ENCODE peak calls at places on chromosomes 2 and 18, in five cellular contexts. One of them, this sample, is unnamed.

GRCh38 chr2:169232551-169233154 is 129.7 kb downstream of the LRP2 start:
- DNase-seq in left ventricle myocardium superior: no peak
- DNase-seq in GM04504: no peak
- DNase-seq in sciatic nerve: no peak
- DNase-seq in stimulated activated CD4-positive, alpha-beta T cell treated with anti-CD3 and anti-CD28 coated beads, TNF-alpha, amount 100 ng/mL, for 4 hours: no peak
- DNase-seq in this sample: no peak

GRCh38 chr2:69789129-69789528 is 40.3 kb upstream of the GMCL1 start:
- DNase-seq in left ventricle myocardium superior: no peak
- DNase-seq in GM04504: peak
- DNase-seq in sciatic nerve: no peak
- DNase-seq in stimulated activated CD4-positive, alpha-beta T cell treated with anti-CD3 and anti-CD28 coated beads, TNF-alpha, amount 100 ng/mL, for 4 hours: no peak
- DNase-seq in this sample: no peak

GRCh38 chr2:218387369-218388194 is 5.5 kb downstream of the SLC11A1 start:
- DNase-seq in left ventricle myocardium superior: peak
- DNase-seq in GM04504: no peak
- DNase-seq in sciatic nerve: peak
- DNase-seq in stimulated activated CD4-positive, alpha-beta T cell treated with anti-CD3 and anti-CD28 coated beads, TNF-alpha, amount 100 ng/mL, for 4 hours: no peak
- DNase-seq in this sample: no peak

GRCh38 chr2:85243101-85244072 is 84.4 kb downstream of the TGOLN2 start:
- DNase-seq in left ventricle myocardium superior: peak
- DNase-seq in GM04504: no peak
- DNase-seq in sciatic nerve: no peak
- DNase-seq in stimulated activated CD4-positive, alpha-beta T cell treated with anti-CD3 and anti-CD28 coated beads, TNF-alpha, amount 100 ng/mL, for 4 hours: no peak
- DNase-seq in this sample: no peak

GRCh38 chr2:43098065-43098464 is 128.3 kb downstream of the ZFP36L2 start:
- DNase-seq in left ventricle myocardium superior: no peak
- DNase-seq in GM04504: no peak
- DNase-seq in sciatic nerve: no peak
- DNase-seq in stimulated activated CD4-positive, alpha-beta T cell treated with anti-CD3 and anti-CD28 coated beads, TNF-alpha, amount 100 ng/mL, for 4 hours: no peak
- DNase-seq in this sample: no peak

GRCh38 chr2:20198001-20198400 is 26.9 kb downstream of the SDC1 start:
- DNase-seq in left ventricle myocardium superior: no peak
- DNase-seq in GM04504: no peak
- DNase-seq in sciatic nerve: no peak
- DNase-seq in stimulated activated CD4-positive, alpha-beta T cell treated with anti-CD3 and anti-CD28 coated beads, TNF-alpha, amount 100 ng/mL, for 4 hours: no peak
- DNase-seq in this sample: no peak

GRCh38 chr2:96088340-96089335 is 27.7 kb downstream of the ADRA2B start:
- DNase-seq in left ventricle myocardium superior: peak
- DNase-seq in GM04504: no peak
- DNase-seq in sciatic nerve: peak
- DNase-seq in stimulated activated CD4-positive, alpha-beta T cell treated with anti-CD3 and anti-CD28 coated beads, TNF-alpha, amount 100 ng/mL, for 4 hours: no peak
- DNase-seq in this sample: no peak

GRCh38 chr2:24228470-24228869 is 53.6 kb downstream of the FAM228A start:
- DNase-seq in left ventricle myocardium superior: no peak
- DNase-seq in GM04504: no peak
- DNase-seq in sciatic nerve: no peak
- DNase-seq in stimulated activated CD4-positive, alpha-beta T cell treated with anti-CD3 and anti-CD28 coated beads, TNF-alpha, amount 100 ng/mL, for 4 hours: no peak
- DNase-seq in this sample: no peak

GRCh38 chr2:222833410-222833809 is 27.4 kb upstream of the ACSL3 start:
- DNase-seq in left ventricle myocardium superior: no peak
- DNase-seq in GM04504: no peak
- DNase-seq in sciatic nerve: no peak
- DNase-seq in stimulated activated CD4-positive, alpha-beta T cell treated with anti-CD3 and anti-CD28 coated beads, TNF-alpha, amount 100 ng/mL, for 4 hours: no peak
- DNase-seq in this sample: no peak

GRCh38 chr2:223055140-223055539 is 3.1 kb downstream of the KCNE4 start:
- DNase-seq in left ventricle myocardium superior: no peak
- DNase-seq in GM04504: no peak
- DNase-seq in sciatic nerve: no peak
- DNase-seq in stimulated activated CD4-positive, alpha-beta T cell treated with anti-CD3 and anti-CD28 coated beads, TNF-alpha, amount 100 ng/mL, for 4 hours: no peak
- DNase-seq in this sample: no peak

GRCh38 chr2:209977386-209978239 is 24.8 kb upstream of the RPE start:
- DNase-seq in left ventricle myocardium superior: no peak
- DNase-seq in GM04504: peak
- DNase-seq in sciatic nerve: no peak
- DNase-seq in stimulated activated CD4-positive, alpha-beta T cell treated with anti-CD3 and anti-CD28 coated beads, TNF-alpha, amount 100 ng/mL, for 4 hours: no peak
- DNase-seq in this sample: no peak

GRCh38 chr2:11177871-11178598 is 22.8 kb downstream of the SLC66A3 start:
- DNase-seq in left ventricle myocardium superior: no peak
- DNase-seq in GM04504: no peak
- DNase-seq in sciatic nerve: no peak
- DNase-seq in stimulated activated CD4-positive, alpha-beta T cell treated with anti-CD3 and anti-CD28 coated beads, TNF-alpha, amount 100 ng/mL, for 4 hours: no peak
- DNase-seq in this sample: no peak

GRCh38 chr18:58867281-58867961 is 2.7 kb downstream of the ZNF532 start:
- DNase-seq in left ventricle myocardium superior: no peak
- DNase-seq in GM04504: no peak
- DNase-seq in sciatic nerve: no peak
- DNase-seq in stimulated activated CD4-positive, alpha-beta T cell treated with anti-CD3 and anti-CD28 coated beads, TNF-alpha, amount 100 ng/mL, for 4 hours: no peak
- DNase-seq in this sample: no peak

GRCh38 chr18:4836146-4836545 is 360.9 kb downstream of the AKAIN1 start:
- DNase-seq in left ventricle myocardium superior: no peak
- DNase-seq in GM04504: no peak
- DNase-seq in sciatic nerve: no peak
- DNase-seq in stimulated activated CD4-positive, alpha-beta T cell treated with anti-CD3 and anti-CD28 coated beads, TNF-alpha, amount 100 ng/mL, for 4 hours: no peak
- DNase-seq in this sample: no peak

This sample was measured in stimulated activated effector memory CD8-positive, alpha-beta T cell treated with anti-CD3 and anti-CD28 coated beads, Interleukin-12 subunit alpha, Interleukin-12 subunit beta, amount 100 ng/mL, for 72 hours.